ENCODE peak calls at places on chromosomes 12 and 14, in five cellular contexts. One of them, this sample, is unnamed.

GRCh38 chr12:57896437-57897201 is 44.7 kb upstream of the ATP23 start:
- DNase-seq in cardiac muscle cell: peak; percentile 60
- DNase-seq in lung: peak; percentile 64
- DNase-seq in esophagus muscularis mucosa: no peak
- DNase-seq in ascending aorta: peak; percentile 87
- DNase-seq in this sample: peak; percentile 26

GRCh38 chr12:55700255-55701018 is 7.3 kb downstream of the ITGA7 start:
- DNase-seq in lung: no peak
- DNase-seq in ascending aorta: no peak
- DNase-seq in esophagus muscularis mucosa: no peak
- DNase-seq in cardiac muscle cell: no peak
- DNase-seq in this sample: peak; percentile 67

GRCh38 chr12:40338071-40338470 is 113.3 kb downstream of the LRRK2 start:
- DNase-seq in lung: no peak
- DNase-seq in cardiac muscle cell: no peak
- DNase-seq in ascending aorta: no peak
- DNase-seq in esophagus muscularis mucosa: no peak
- DNase-seq in this sample: no peak

GRCh38 chr12:30732954-30733637 is 21.7 kb downstream of the CAPRIN2 start:
- DNase-seq in ascending aorta: no peak
- DNase-seq in lung: no peak
- DNase-seq in esophagus muscularis mucosa: no peak
- DNase-seq in cardiac muscle cell: no peak
- DNase-seq in this sample: no peak

GRCh38 chr12:1281683-1282366 is 290.8 kb downstream of the ERC1 start:
- DNase-seq in esophagus muscularis mucosa: no peak
- DNase-seq in cardiac muscle cell: no peak
- DNase-seq in lung: no peak
- DNase-seq in ascending aorta: no peak
- DNase-seq in this sample: no peak

GRCh38 chr14:35534130-35534883 is at the start of gene INSM2:
- DNase-seq in esophagus muscularis mucosa: no peak
- DNase-seq in ascending aorta: no peak
- DNase-seq in lung: no peak
- DNase-seq in cardiac muscle cell: no peak
- DNase-seq in this sample: no peak

GRCh38 chr12:57459750-57460400 is at the start of gene GLI1:
- DNase-seq in ascending aorta: no peak
- DNase-seq in lung: no peak
- DNase-seq in cardiac muscle cell: peak; percentile 73
- DNase-seq in esophagus muscularis mucosa: no peak
- DNase-seq in this sample: peak; percentile 63

GRCh38 chr12:26429070-26429691 is 233.8 kb downstream of the SSPN start:
- DNase-seq in lung: no peak
- DNase-seq in ascending aorta: no peak
- DNase-seq in cardiac muscle cell: no peak
- DNase-seq in esophagus muscularis mucosa: no peak
- DNase-seq in this sample: no peak

GRCh38 chr14:34649344-34649743 is 19.4 kb upstream of the SNX6 start:
- DNase-seq in cardiac muscle cell: no peak
- DNase-seq in lung: no peak
- DNase-seq in ascending aorta: no peak
- DNase-seq in esophagus muscularis mucosa: no peak
- DNase-seq in this sample: peak; percentile 57

GRCh38 chr12:89461649-89462612 is 62.7 kb downstream of the GALNT4 start:
- DNase-seq in ascending aorta: no peak
- DNase-seq in lung: no peak
- DNase-seq in esophagus muscularis mucosa: no peak
- DNase-seq in cardiac muscle cell: peak; percentile 65
- DNase-seq in this sample: peak; percentile 59

GRCh38 chr12:57090924-57091632 is 2.2 kb downstream of the NAB2 start:
- DNase-seq in esophagus muscularis mucosa: no peak
- DNase-seq in lung: no peak
- DNase-seq in ascending aorta: no peak
- DNase-seq in cardiac muscle cell: no peak
- DNase-seq in this sample: no peak

GRCh38 chr12:121490401-121491257 is 90.2 kb downstream of the KDM2B start:
- DNase-seq in lung: no peak
- DNase-seq in ascending aorta: no peak
- DNase-seq in esophagus muscularis mucosa: no peak
- DNase-seq in cardiac muscle cell: no peak
- DNase-seq in this sample: no peak

GRCh38 chr12:131720921-131721320 is 10.0 kb downstream of the SFSWAP start:
- DNase-seq in ascending aorta: no peak
- DNase-seq in cardiac muscle cell: no peak
- DNase-seq in lung: no peak
- DNase-seq in esophagus muscularis mucosa: no peak
- DNase-seq in this sample: peak; percentile 64

GRCh38 chr12:56208014-56208413 is 13.7 kb downstream of the RNF41 start:
- DNase-seq in ascending aorta: no peak
- DNase-seq in cardiac muscle cell: no peak
- DNase-seq in lung: no peak
- DNase-seq in esophagus muscularis mucosa: no peak
- DNase-seq in this sample: no peak

GRCh38 chr12:105060715-105061378 is 23.4 kb downstream of the ALDH1L2 start:
- DNase-seq in esophagus muscularis mucosa: no peak
- DNase-seq in cardiac muscle cell: no peak
- DNase-seq in lung: no peak
- DNase-seq in ascending aorta: no peak
- DNase-seq in this sample: peak; percentile 60

GRCh38 chr12:80939231-80939950 is 1.7 kb upstream of the LIN7A start:
- DNase-seq in cardiac muscle cell: no peak
- DNase-seq in esophagus muscularis mucosa: no peak
- DNase-seq in ascending aorta: no peak
- DNase-seq in lung: no peak
- DNase-seq in this sample: no peak

GRCh38 chr14:24277606-24278321 is 6.4 kb upstream of the RABGGTA start:
- DNase-seq in lung: peak; percentile 43
- DNase-seq in esophagus muscularis mucosa: no peak
- DNase-seq in ascending aorta: no peak
- DNase-seq in cardiac muscle cell: no peak
- DNase-seq in this sample: no peak

GRCh38 chr14:101564819-101565698 is 3.8 kb downstream of the DIO3 start:
- DNase-seq in lung: no peak
- DNase-seq in esophagus muscularis mucosa: no peak
- DNase-seq in cardiac muscle cell: peak; percentile 24
- DNase-seq in ascending aorta: no peak
- DNase-seq in this sample: no peak

GRCh38 chr12:27868165-27868564 is 88.1 kb upstream of the MANSC4 start:
- DNase-seq in ascending aorta: no peak
- DNase-seq in cardiac muscle cell: no peak
- DNase-seq in lung: no peak
- DNase-seq in esophagus muscularis mucosa: no peak
- DNase-seq in this sample: no peak

GRCh38 chr12:101764393-101764792 is 25.1 kb upstream of the SYCP3 start:
- DNase-seq in ascending aorta: no peak
- DNase-seq in cardiac muscle cell: no peak
- DNase-seq in lung: no peak
- DNase-seq in esophagus muscularis mucosa: no peak
- DNase-seq in this sample: no peak

GRCh38 chr14:35121026-35121886 is 534 bp downstream of the PPP2R3C start:
- DNase-seq in esophagus muscularis mucosa: no peak
- DNase-seq in ascending aorta: no peak
- DNase-seq in cardiac muscle cell: no peak
- DNase-seq in lung: no peak
- DNase-seq in this sample: peak; percentile 1

GRCh38 chr14:101254805-101255764 is 306.2 kb upstream of the DIO3 start:
- DNase-seq in lung: no peak
- DNase-seq in esophagus muscularis mucosa: peak; percentile 92
- DNase-seq in ascending aorta: no peak
- DNase-seq in cardiac muscle cell: no peak
- DNase-seq in this sample: no peak

GRCh38 chr14:55332654-55333570 is 61.7 kb downstream of the FBXO34 start:
- DNase-seq in esophagus muscularis mucosa: no peak
- DNase-seq in ascending aorta: no peak
- DNase-seq in lung: no peak
- DNase-seq in cardiac muscle cell: no peak
- DNase-seq in this sample: no peak

GRCh38 chr14:74583689-74584434 is 28.2 kb downstream of the LTBP2 start:
- DNase-seq in esophagus muscularis mucosa: no peak
- DNase-seq in ascending aorta: no peak
- DNase-seq in lung: no peak
- DNase-seq in cardiac muscle cell: no peak
- DNase-seq in this sample: peak; percentile 90

GRCh38 chr12:92786045-92786444 is 83.3 kb downstream of the PLEKHG7 start:
- DNase-seq in lung: no peak
- DNase-seq in cardiac muscle cell: no peak
- DNase-seq in esophagus muscularis mucosa: no peak
- DNase-seq in ascending aorta: no peak
- DNase-seq in this sample: no peak

GRCh38 chr12:13165578-13166120 is 30.9 kb upstream of the EMP1 start:
- DNase-seq in cardiac muscle cell: no peak
- DNase-seq in ascending aorta: peak; percentile 88
- DNase-seq in lung: peak; percentile 86
- DNase-seq in esophagus muscularis mucosa: no peak
- DNase-seq in this sample: peak; percentile 91

GRCh38 chr14:36390718-36391117 is 70.3 kb upstream of the MBIP start:
- DNase-seq in ascending aorta: no peak
- DNase-seq in lung: no peak
- DNase-seq in cardiac muscle cell: no peak
- DNase-seq in esophagus muscularis mucosa: no peak
- DNase-seq in this sample: no peak

GRCh38 chr14:96091149-96091693 is 52.1 kb downstream of the C14orf132 start:
- DNase-seq in lung: no peak
- DNase-seq in ascending aorta: no peak
- DNase-seq in esophagus muscularis mucosa: no peak
- DNase-seq in cardiac muscle cell: no peak
- DNase-seq in this sample: no peak

GRCh38 chr12:575948-576612 is 87.2 kb downstream of the NINJ2 start:
- DNase-seq in cardiac muscle cell: peak; percentile 69
- DNase-seq in esophagus muscularis mucosa: no peak
- DNase-seq in ascending aorta: peak; percentile 88
- DNase-seq in lung: peak; percentile 75
- DNase-seq in this sample: peak; percentile 64

GRCh38 chr12:4809013-4809448 is 88.8 kb downstream of the GALNT8 start:
- DNase-seq in esophagus muscularis mucosa: no peak
- DNase-seq in lung: no peak
- DNase-seq in ascending aorta: no peak
- DNase-seq in cardiac muscle cell: peak; percentile 85
- DNase-seq in this sample: no peak

GRCh38 chr12:2578191-2578590 is 216.6 kb upstream of the FKBP4 start:
- DNase-seq in esophagus muscularis mucosa: no peak
- DNase-seq in lung: no peak
- DNase-seq in cardiac muscle cell: no peak
- DNase-seq in ascending aorta: no peak
- DNase-seq in this sample: no peak

GRCh38 chr12:127964717-127965116 is 302.3 kb upstream of the TMEM132C start:
- DNase-seq in lung: no peak
- DNase-seq in esophagus muscularis mucosa: no peak
- DNase-seq in cardiac muscle cell: no peak
- DNase-seq in ascending aorta: no peak
- DNase-seq in this sample: no peak

DNA sequence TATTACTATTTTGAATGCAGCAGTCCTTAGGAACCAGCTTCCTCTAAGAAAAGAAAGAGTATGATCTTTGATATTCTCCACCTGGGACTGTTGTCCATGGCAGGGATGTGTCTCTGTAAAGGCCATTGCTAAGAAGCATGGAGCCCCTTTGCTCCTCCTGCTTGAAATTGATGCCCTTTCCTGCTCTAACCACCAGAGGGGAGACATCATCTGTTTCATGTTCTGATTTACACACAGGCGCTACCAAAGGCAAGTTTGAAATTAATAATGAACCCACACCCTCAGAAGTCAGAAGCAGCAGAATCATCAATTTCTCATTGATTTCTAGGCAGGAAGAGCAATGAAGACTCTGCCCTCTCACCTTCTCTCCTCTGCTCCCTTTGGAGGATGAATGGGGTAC is 253.8 kb downstream of the RMST start:
- DNase-seq in cardiac muscle cell: peak; percentile 8
- DNase-seq in ascending aorta: no peak
- DNase-seq in esophagus muscularis mucosa: no peak
- DNase-seq in lung: no peak
- DNase-seq in this sample: no peak
- TF ChIP-seq CTCF in cardiac muscle cell: no peak
- TF ChIP-seq CTCF in ascending aorta: no peak
- TF ChIP-seq CTCF in esophagus muscularis mucosa: peak; percentile 58
- TF ChIP-seq CTCF in lung: no peak
- TF ChIP-seq CTCF in this sample: no peak

GRCh38 chr12:124498870-124499753 is 68.3 kb downstream of the NCOR2 start:
- DNase-seq in esophagus muscularis mucosa: no peak
- DNase-seq in ascending aorta: no peak
- DNase-seq in lung: no peak
- DNase-seq in cardiac muscle cell: no peak
- DNase-seq in this sample: no peak
- H3K27ac ChIP-seq in esophagus muscularis mucosa: peak overlapping the region; percentile 77
- H3K27ac ChIP-seq in ascending aorta: peak overlapping the region; percentile 74
- H3K27ac ChIP-seq in lung: peak overlapping the region; percentile 23
- H3K27ac ChIP-seq in cardiac muscle cell: peak overlapping the region; percentile 95
- H3K27ac ChIP-seq in this sample: peak overlapping the region; percentile 84

GRCh38 chr14:80358112-80358511 is 146.8 kb upstream of the DIO2 start:
- DNase-seq in lung: no peak
- DNase-seq in esophagus muscularis mucosa: no peak
- DNase-seq in ascending aorta: no peak
- DNase-seq in cardiac muscle cell: no peak
- DNase-seq in this sample: no peak

GRCh38 chr14:80350707-80351106 is 139.4 kb upstream of the DIO2 start:
- DNase-seq in esophagus muscularis mucosa: no peak
- DNase-seq in ascending aorta: no peak
- DNase-seq in cardiac muscle cell: no peak
- DNase-seq in lung: no peak
- DNase-seq in this sample: no peak

DNA sequence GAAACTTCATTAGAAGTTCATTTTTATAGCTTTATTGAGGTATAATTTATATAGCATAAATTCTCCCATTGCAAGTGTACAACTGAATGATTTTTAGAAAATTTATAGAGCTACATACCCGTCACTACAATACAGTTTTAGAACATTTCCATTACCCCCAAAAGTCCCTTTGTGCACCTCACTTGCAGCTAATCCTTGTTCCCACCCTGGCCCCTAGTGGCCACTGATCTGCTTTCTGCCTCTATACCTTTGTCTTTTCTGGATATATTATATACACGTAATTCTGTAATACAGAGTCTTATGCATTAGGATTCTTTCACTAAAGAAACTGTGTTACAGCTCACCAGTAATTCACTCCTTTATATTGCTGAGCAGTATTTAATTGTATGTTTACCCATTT is 145.1 kb upstream of the DIO2 start:
- DNase-seq in ascending aorta: no peak
- DNase-seq in esophagus muscularis mucosa: no peak
- DNase-seq in cardiac muscle cell: peak; percentile 16
- DNase-seq in lung: no peak
- DNase-seq in this sample: no peak
- TF ChIP-seq CTCF in ascending aorta: no peak
- TF ChIP-seq CTCF in esophagus muscularis mucosa: peak; percentile 5
- TF ChIP-seq CTCF in cardiac muscle cell: peak; percentile 59
- TF ChIP-seq CTCF in lung: no peak
- TF ChIP-seq CTCF in this sample: no peak

DNA sequence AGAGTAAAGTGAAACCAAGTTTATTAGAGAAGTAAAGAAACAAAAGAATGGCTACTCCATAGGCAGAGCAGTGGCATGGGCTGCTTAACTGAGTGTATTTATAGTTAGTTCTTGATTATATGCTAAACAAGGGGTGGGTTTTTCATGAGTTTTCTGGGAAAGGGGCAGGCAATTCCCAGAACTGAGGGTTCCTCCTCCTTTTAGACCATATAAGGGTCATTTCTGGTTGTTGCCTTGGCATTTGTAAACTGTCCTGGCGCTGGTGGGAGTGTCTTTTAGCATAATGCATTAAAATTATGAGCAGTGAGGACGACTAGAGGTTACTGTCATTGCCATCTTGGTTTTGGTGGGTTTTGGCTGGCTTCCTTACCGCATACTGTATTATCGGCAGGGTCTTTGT is 40.1 kb downstream of the CCDC60 start:
- DNase-seq in ascending aorta: no peak
- DNase-seq in cardiac muscle cell: no peak
- DNase-seq in esophagus muscularis mucosa: no peak
- DNase-seq in lung: no peak
- DNase-seq in this sample: no peak
- H3K27ac ChIP-seq in ascending aorta: no peak overlapping the region
- H3K27ac ChIP-seq in cardiac muscle cell: peak overlapping the region; percentile 92
- H3K27ac ChIP-seq in esophagus muscularis mucosa: no peak overlapping the region
- H3K27ac ChIP-seq in lung: no peak overlapping the region
- H3K27ac ChIP-seq in this sample: no peak overlapping the region

This sample was measured in RWPE1.